ENCODE peak calls at places on chromosomes 4 and X, in five cellular contexts. H is HFF-Myc, N is AG09309, Z is neural crest cell, J is brain microvascular endothelial cell. F is an unnamed sample.

GRCh38 chr4:6319530-6320150 is 50.0 kb downstream of the WFS1 start:
- DNase-seq in J (no peak), Z (no peak), H (no peak), N (no peak), F (no peak)

GRCh38 chr4:183887351-183887750 is 17.8 kb upstream of the STOX2 start:
- DNase-seq in Z (no peak), N (no peak), J (no peak), H (no peak), F (no peak)

GRCh38 chr4:73541251-73541650 is 59.7 kb downstream of the AFM start:
- DNase-seq in Z (no peak), J (no peak), N (no peak), H (no peak), F (no peak)

GRCh38 chr4:125666635-125667034 is 351.9 kb downstream of the FAT4 start:
- DNase-seq in Z (no peak), H (no peak), J (no peak), N (no peak), F (no peak)

GRCh38 chr4:6221851-6222760 is 21.8 kb upstream of the JAKMIP1 start:
- DNase-seq in J (no peak), Z (peak; percentile 73), H (no peak), N (no peak), F (no peak)

GRCh38 chr4:77269505-77269904 is 112.5 kb downstream of the CCNG2 start:
- DNase-seq in Z (no peak), J (no peak), H (no peak), N (no peak), F (no peak)

GRCh38 chr4:8477095-8477635 is 36.6 kb downstream of the TRMT44 start:
- DNase-seq in Z (no peak), H (no peak), N (no peak), J (no peak), F (no peak)

GRCh38 chr4:99848576-99848975 is 31.9 kb downstream of the DAPP1 start:
- DNase-seq in Z (no peak), J (no peak), N (no peak), H (no peak), F (no peak)

GRCh38 chr4:128600996-128601857 is 208.3 kb upstream of the JADE1 start:
- DNase-seq in J (peak; percentile 96), H (peak; percentile 82), N (peak; percentile 85), Z (no peak), F (peak; percentile 90)

GRCh38 chr4:144740316-144740715 is 94.4 kb downstream of the HHIP start:
- DNase-seq in H (peak; percentile 41), J (no peak), Z (no peak), N (no peak), F (no peak)

GRCh38 chr4:112897548-112897947 is 151.9 kb upstream of the ANK2 start:
- DNase-seq in H (no peak), Z (no peak), J (no peak), N (no peak), F (no peak)

GRCh38 chr4:113683143-113683542 is 78.4 kb downstream of the CAMK2D start:
- DNase-seq in H (no peak), N (no peak), Z (no peak), J (no peak), F (no peak)

GRCh38 chr4:125187621-125188176 is 127.1 kb upstream of the FAT4 start:
- DNase-seq in H (peak; percentile 16), Z (no peak), J (no peak), N (peak; percentile 11), F (peak; percentile 78)

GRCh38 chr4:84258905-84259830 is 239.9 kb downstream of the NKX6-1 start:
- DNase-seq in Z (no peak), N (no peak), J (peak; percentile 32), H (no peak), F (peak; percentile 33)

GRCh38 chr4:184331155-184331995 is 113.7 kb upstream of the ENPP6 start:
- DNase-seq in Z (no peak), N (no peak), J (no peak), H (no peak), F (no peak)

GRCh38 chr4:3781193-3781886 is 15.2 kb downstream of the ADRA2C start:
- DNase-seq in N (no peak), H (no peak), J (no peak), Z (no peak), F (no peak)

GRCh38 chr4:163550869-163551267 is 56.4 kb downstream of the TMA16 start:
- DNase-seq in H (no peak), Z (no peak), J (no peak), N (no peak), F (no peak)

GRCh38 chrX:8987672-8988250 is 46.2 kb downstream of the FAM9B start:
- DNase-seq in Z (no peak), N (no peak), J (no peak), H (no peak), F (no peak)

GRCh38 chr4:163744861-163745260 is 250.4 kb downstream of the TMA16 start:
- DNase-seq in Z (no peak), J (no peak), H (no peak), N (no peak), F (no peak)

DNA sequence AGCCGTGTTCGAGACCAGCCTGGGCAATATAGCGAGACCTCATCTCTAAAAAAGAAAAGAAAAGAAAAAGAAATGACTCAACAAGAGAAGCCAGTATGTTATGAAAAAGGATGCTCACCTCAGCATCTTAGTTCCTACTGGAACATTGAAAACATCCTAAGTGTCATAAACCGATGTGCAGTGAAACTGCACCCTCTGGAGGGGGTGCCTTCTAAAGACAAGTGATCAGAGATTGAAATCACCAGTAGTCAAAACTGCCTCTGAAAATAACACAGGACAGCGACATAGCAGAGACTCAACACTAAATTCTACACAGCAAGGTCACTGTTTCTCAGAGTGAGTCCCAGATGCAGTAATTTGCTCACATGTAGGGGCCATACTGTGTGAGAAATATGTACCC is 28.0 kb upstream of the ATP6AP2 start:
- DNase-seq in J (no peak), N (no peak), H (no peak), Z (no peak), F (peak; percentile 6)
- TF ChIP-seq CTCF in J (peak; percentile 41), N (peak; percentile 34), H (peak; percentile 12), Z (peak; percentile 39), F (peak; percentile 43)

GRCh38 chrX:148552775-148553174 is 52.4 kb downstream of the AFF2 start:
- DNase-seq in Z (no peak), H (no peak), J (no peak), N (no peak), F (no peak)
- TF ChIP-seq CTCF in Z (peak; percentile 44), H (no peak), J (peak; percentile 42), N (peak; percentile 1), F (peak; percentile 25)

GRCh38 chrX:39592776-39593175 is 505.0 kb downstream of the BCOR start:
- DNase-seq in N (no peak), J (no peak), H (no peak), Z (no peak), F (no peak)
- TF ChIP-seq CTCF in N (no peak), J (no peak), H (no peak), Z (no peak), F (no peak)

GRCh38 chr4:41957634-41958033 is 22.4 kb downstream of the TMEM33 start:
- DNase-seq in J (no peak), H (no peak), Z (no peak), N (no peak), F (no peak)
- TF ChIP-seq CTCF in J (peak; percentile 39), H (no peak), Z (peak; percentile 47), N (peak; percentile 14), F (peak; percentile 64)

DNA sequence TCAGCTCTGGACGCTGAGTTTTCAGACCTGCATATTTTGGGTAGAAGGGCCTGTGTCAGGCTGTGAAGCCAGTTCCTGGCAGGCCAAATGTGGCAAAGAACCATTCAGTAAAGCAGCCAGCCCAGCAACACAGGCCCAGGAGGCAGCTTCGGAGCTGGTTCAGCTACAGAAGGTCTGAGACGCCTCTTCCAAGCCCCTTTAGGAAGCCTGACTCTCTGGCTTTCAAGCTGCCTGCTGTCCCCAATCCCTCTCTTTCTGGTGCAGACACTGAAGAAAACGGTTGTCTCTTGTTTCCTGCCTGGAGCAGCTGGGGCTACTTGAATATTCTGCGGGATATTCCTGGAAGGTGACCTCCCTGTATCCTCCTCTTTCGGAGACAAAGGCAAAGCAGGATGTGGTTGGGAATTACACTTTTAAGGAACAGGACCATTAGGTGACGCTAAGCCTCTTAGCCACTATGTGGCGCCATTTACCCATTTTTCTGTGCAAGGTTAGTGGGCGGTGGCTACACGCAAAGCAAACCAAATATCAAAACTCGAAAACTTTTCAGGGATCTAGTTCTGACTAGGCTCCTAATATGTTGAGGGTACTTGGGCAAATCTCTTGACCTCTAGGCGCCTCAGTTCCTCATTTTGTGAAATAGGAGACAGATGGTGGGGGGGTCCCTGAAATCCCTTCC is 47.2 kb upstream of the LAS1L start:
- DNase-seq in Z (peak; percentile 48), H (no peak), N (peak; percentile 11), J (peak; percentile 44), F (peak; percentile 35)
- TF ChIP-seq CTCF in Z (peak; percentile 76), H (peak; percentile 64), N (peak; percentile 81), J (peak; percentile 75), F (peak; percentile 82)